ENCODE peak calls at places on chromosome 10, in six cellular contexts. P is mesenteric fat pad, X is neural progenitor cell, A is amniotic epithelial cell, F is NCI-H526 treated with DMSO at 0.1 percent for 48 hours, G is naive B cell. W is an unnamed sample.

GRCh38 chr10:109922353-109922975 is 847 bp downstream of the XPNPEP1 start:
- DNase-seq in G (no peak), P (no peak), A (no peak), F (no peak), X (no peak), W (no peak)

GRCh38 chr10:104642311-104643022 is 1.4 kb downstream of the SORCS3 start:
- DNase-seq in P (no peak), X (peak; percentile 93), A (peak; percentile 16), F (peak; percentile 41), G (no peak), W (no peak)

GRCh38 chr10:129244298-129244697 is 222.7 kb upstream of the MGMT start:
- DNase-seq in F (no peak), P (no peak), X (no peak), A (no peak), G (no peak), W (no peak)

GRCh38 chr10:78717200-78717599 is 351.6 kb upstream of the ZMIZ1 start:
- DNase-seq in A (peak; percentile 16), X (no peak), P (peak; percentile 45), F (no peak), G (no peak), W (peak; percentile 66)

GRCh38 chr10:120511165-120511564 is 54.1 kb downstream of the PLPP4 start:
- DNase-seq in F (no peak), A (peak; percentile 90), X (no peak), G (no peak), P (no peak), W (peak; percentile 42)

GRCh38 chr10:34814228-34815173 is 595 bp downstream of the PARD3 start:
- DNase-seq in A (no peak), X (peak; percentile 80), G (no peak), P (no peak), F (peak; percentile 16), W (no peak)

GRCh38 chr10:84291389-84291788 is 37.0 kb upstream of the CCSER2 start:
- DNase-seq in P (no peak), X (peak; percentile 83), G (no peak), F (no peak), A (peak; percentile 69), W (no peak)

GRCh38 chr10:101130984-101131961 is at the start of gene TLX1:
- DNase-seq in X (peak; percentile 82), G (no peak), F (peak; percentile 75), P (no peak), A (no peak), W (no peak)

GRCh38 chr10:29627201-29628105 is 7.3 kb downstream of the SVIL start:
- DNase-seq in X (no peak), G (no peak), F (no peak), A (peak; percentile 65), P (no peak), W (peak; percentile 73)

W was measured in AG09309.